ENCODE peak calls at places on chromosomes 11 and 22, in seven cellular contexts. C is mesenchymal stem cell, H is H1, F is H9, P is IMR-90, R is mesendoderm, O is trophoblast cell. Q is an unnamed sample.

GRCh38 chr22:41340357-41340756 is 39.0 kb downstream of the ZC3H7B start:
- DNase-seq in C (no peak), H (no peak), F (no peak), P (no peak), R (no peak), O (no peak), Q (no peak)

GRCh38 chr11:114082767-114083181 is 23.3 kb downstream of the ZBTB16 start:
- DNase-seq in C (no peak), H (no peak), F (no peak), P (no peak), R (no peak), O (no peak), Q (no peak)

GRCh38 chr11:1889941-1890855 is 1.5 kb downstream of the PRR33 start:
- DNase-seq in C (no peak), H (no peak), F (no peak), P (no peak), R (no peak), O (no peak), Q (no peak)

GRCh38 chr22:26330971-26331625 is 98.0 kb upstream of the ASPHD2 start:
- DNase-seq in C (peak), H (peak), F (peak), P (peak), R (peak), O (peak), Q (peak)

GRCh38 chr11:14902650-14903350 is 10.8 kb upstream of the CYP2R1 start:
- DNase-seq in C (peak), H (no peak), F (no peak), P (peak), R (peak), O (peak), Q (no peak)

GRCh38 chr22:20166703-20167102 is 15.8 kb upstream of the CCDC188 start:
- DNase-seq in C (no peak), H (no peak), F (no peak), P (no peak), R (no peak), O (no peak), Q (no peak)

GRCh38 chr22:41563051-41563711 is 2.4 kb downstream of the CSDC2 start:
- DNase-seq in C (peak), H (no peak), F (peak), P (peak), R (peak), O (no peak), Q (no peak)

GRCh38 chr22:33746501-33746928 is 173.8 kb downstream of the LARGE1 start:
- DNase-seq in C (no peak), H (no peak), F (no peak), P (no peak), R (no peak), O (no peak), Q (no peak)

GRCh38 chr11:78647986-78648875 is 73.6 kb upstream of the NARS2 start:
- DNase-seq in C (no peak), H (no peak), F (no peak), P (no peak), R (peak), O (peak), Q (no peak)

GRCh38 chr11:106306942-106307341 is 229.5 kb downstream of the AASDHPPT start:
- DNase-seq in C (no peak), H (no peak), F (no peak), P (no peak), R (no peak), O (no peak), Q (no peak)

GRCh38 chr22:41596776-41597634 is 7.4 kb upstream of the PMM1 start:
- DNase-seq in C (peak), H (peak), F (peak), P (peak), R (peak), O (peak), Q (peak)

GRCh38 chr22:25390297-25391240 is 171.1 kb downstream of the CRYBB2 start:
- DNase-seq in C (no peak), H (no peak), F (no peak), P (no peak), R (no peak), O (no peak), Q (no peak)

GRCh38 chr22:42369250-42370041 is 62.8 kb downstream of the NFAM1 start:
- DNase-seq in C (peak), H (peak), F (peak), P (peak), R (peak), O (peak), Q (peak)

GRCh38 chr11:34266987-34267386 is 90.8 kb downstream of the ABTB2 start:
- DNase-seq in C (no peak), H (no peak), F (no peak), P (no peak), R (no peak), O (no peak), Q (no peak)

GRCh38 chr11:20077973-20078372 is 82.3 kb downstream of the DBX1 start:
- DNase-seq in C (no peak), H (no peak), F (no peak), P (no peak), R (no peak), O (peak), Q (no peak)

GRCh38 chr22:40182231-40182835 is 4.6 kb downstream of the TNRC6B start:
- DNase-seq in C (peak), H (no peak), F (no peak), P (no peak), R (no peak), O (no peak), Q (no peak)

GRCh38 chr22:39244496-39245129 is at the start of gene PDGFB:
- DNase-seq in C (peak), H (no peak), F (no peak), P (no peak), R (peak), O (peak), Q (no peak)

GRCh38 chr11:19652976-19653375 is 59.7 kb upstream of the NAV2 start:
- DNase-seq in C (no peak), H (no peak), F (no peak), P (no peak), R (no peak), O (no peak), Q (no peak)

GRCh38 chr11:77064648-77065217 is 2.0 kb upstream of the CAPN5 start:
- DNase-seq in C (no peak), H (no peak), F (no peak), P (no peak), R (no peak), O (no peak), Q (no peak)

GRCh38 chr11:69472053-69472765 is 9.3 kb upstream of the LINC01488 start:
- DNase-seq in C (no peak), H (no peak), F (no peak), P (no peak), R (no peak), O (no peak), Q (no peak)

GRCh38 chr11:35393093-35393492 is 26.3 kb downstream of the SLC1A2 start:
- DNase-seq in C (no peak), H (no peak), F (no peak), P (peak), R (no peak), O (no peak), Q (no peak)

GRCh38 chr11:114283422-114283821 is 12.8 kb upstream of the NNMT start:
- DNase-seq in C (no peak), H (no peak), F (no peak), P (no peak), R (no peak), O (no peak), Q (no peak)

GRCh38 chr11:8766043-8766992 is 83.7 kb downstream of the RPL27A start:
- DNase-seq in C (no peak), H (no peak), F (peak), P (peak), R (peak), O (no peak), Q (peak)

GRCh38 chr11:76744186-76745058 is 38.7 kb upstream of the TSKU start:
- DNase-seq in C (peak), H (no peak), F (no peak), P (peak), R (no peak), O (no peak), Q (no peak)

GRCh38 chr22:40560551-40560950 is 76.0 kb downstream of the MRTFA start:
- DNase-seq in C (no peak), H (no peak), F (no peak), P (peak), R (no peak), O (peak), Q (no peak)

GRCh38 chr11:16883179-16883578 is 131.0 kb downstream of the PLEKHA7 start:
- DNase-seq in C (no peak), H (no peak), F (no peak), P (no peak), R (peak), O (peak), Q (no peak)

GRCh38 chr11:112655386-112655785 is 305.8 kb upstream of the NCAM1 start:
- DNase-seq in C (peak), H (no peak), F (no peak), P (peak), R (peak), O (no peak), Q (no peak)

GRCh38 chr11:44199298-44199697 is 103.8 kb downstream of the EXT2 start:
- DNase-seq in C (no peak), H (no peak), F (peak), P (no peak), R (no peak), O (no peak), Q (no peak)

GRCh38 chr11:66492161-66492865 is 12.1 kb downstream of the DPP3 start:
- DNase-seq in C (no peak), H (no peak), F (no peak), P (no peak), R (no peak), O (no peak), Q (no peak)

GRCh38 chr22:21904250-21904789 is 36.9 kb upstream of the MAPK1 start:
- DNase-seq in C (no peak), H (no peak), F (no peak), P (no peak), R (no peak), O (no peak), Q (no peak)

GRCh38 chr22:21896951-21897513 is 29.6 kb upstream of the MAPK1 start:
- DNase-seq in C (no peak), H (no peak), F (no peak), P (no peak), R (no peak), O (no peak), Q (no peak)

GRCh38 chr22:21902296-21903087 is 35.0 kb upstream of the MAPK1 start:
- DNase-seq in C (no peak), H (no peak), F (no peak), P (no peak), R (no peak), O (peak), Q (no peak)

DNA sequence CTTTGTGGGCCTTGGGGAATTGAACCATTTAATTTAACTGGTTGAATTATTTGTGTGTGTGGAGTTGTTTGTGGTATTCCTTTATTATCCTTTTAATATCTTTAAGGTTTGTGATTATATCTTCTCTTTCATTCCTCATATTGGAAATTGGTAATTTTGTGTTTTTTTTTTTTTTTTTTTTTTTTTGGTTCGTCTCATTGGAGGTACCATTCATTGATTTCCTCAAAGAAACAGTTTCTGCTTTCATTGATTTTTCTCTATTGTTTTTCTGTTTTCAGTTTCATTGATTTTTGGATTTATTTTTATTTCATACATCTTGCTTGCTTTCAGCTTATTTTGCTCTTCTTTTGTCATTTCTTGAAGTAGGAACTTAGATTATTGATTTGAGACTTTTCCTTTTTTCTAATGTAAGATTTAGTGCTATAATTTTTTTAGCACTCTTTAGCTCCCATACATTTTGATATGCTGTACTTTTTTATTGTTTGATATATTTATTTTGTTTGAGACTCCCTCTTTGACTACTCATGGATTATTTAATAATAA is 31.0 kb upstream of the MAPK1 start:
- DNase-seq in C (no peak), H (no peak), F (no peak), P (no peak), R (no peak), O (no peak), Q (no peak)
- H2AK5ac ChIP-seq in C (no peak), H (no peak), F (no peak), P (no peak), R (no peak), O (no peak), Q (no peak)

DNA sequence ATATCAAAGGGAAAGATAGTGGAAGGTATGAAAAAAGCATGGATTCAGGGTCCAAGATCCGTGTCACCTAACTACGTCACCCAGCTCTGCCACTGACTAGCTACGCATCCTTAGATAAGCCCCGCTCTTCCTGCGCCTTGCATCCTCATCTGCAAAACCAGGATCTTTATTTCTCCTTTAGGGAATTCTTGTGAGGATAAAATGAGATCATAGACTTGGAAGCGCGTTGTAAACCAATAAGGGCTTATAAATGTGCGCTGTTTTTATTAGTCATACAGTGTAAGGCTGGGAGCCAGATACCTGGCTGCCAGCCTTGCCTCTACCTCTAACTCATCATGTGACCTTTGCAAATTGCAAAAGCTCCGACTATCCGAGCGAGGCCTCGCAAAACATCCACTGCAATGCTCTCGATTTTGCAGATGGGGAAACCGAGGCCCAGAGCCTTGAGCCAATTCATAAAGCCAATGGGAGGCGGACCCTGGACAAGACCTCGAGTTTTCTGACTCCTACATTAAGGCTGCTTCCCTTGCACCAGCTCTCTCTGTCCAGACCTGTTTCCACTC is 753 bp downstream of the PRPF19 start:
- DNase-seq in C (peak), H (no peak), F (no peak), P (peak), R (peak), O (peak), Q (no peak)
- H2AK5ac ChIP-seq in C (no peak), H (no peak), F (no peak), P (peak), R (no peak), O (peak), Q (no peak)

DNA sequence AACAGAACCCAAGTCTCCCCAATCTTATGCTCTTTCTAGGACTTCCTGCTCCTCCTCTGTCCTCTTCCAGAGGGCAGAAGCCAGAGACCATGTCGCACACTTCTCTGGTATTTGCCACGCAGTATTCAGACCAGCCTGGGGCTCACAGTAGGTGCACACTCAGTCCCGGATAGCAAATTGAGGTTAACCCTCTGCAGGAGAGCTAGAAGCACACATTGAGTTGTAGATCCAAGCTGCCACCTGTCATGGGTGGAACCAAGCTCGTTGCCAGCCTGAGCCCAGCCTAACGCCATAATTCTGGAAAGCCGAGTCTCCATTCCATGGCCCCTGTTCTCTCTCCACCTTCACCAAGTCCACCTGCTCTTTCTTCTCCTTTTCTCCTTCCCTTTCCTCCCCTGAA is 562.1 kb downstream of the BUD13 start:
- DNase-seq in C (no peak), H (no peak), F (no peak), P (no peak), R (no peak), O (no peak), Q (no peak)
- H2AK5ac ChIP-seq in C (no peak), H (no peak), F (no peak), P (no peak), R (no peak), O (no peak), Q (no peak)

GRCh38 chr11:134359646-134360045 is 27.9 kb downstream of the GLB1L2 start:
- DNase-seq in C (no peak), H (no peak), F (no peak), P (no peak), R (no peak), O (no peak), Q (no peak)
- H2AK5ac ChIP-seq in C (no peak), H (no peak), F (no peak), P (no peak), R (no peak), O (no peak), Q (peak)

DNA sequence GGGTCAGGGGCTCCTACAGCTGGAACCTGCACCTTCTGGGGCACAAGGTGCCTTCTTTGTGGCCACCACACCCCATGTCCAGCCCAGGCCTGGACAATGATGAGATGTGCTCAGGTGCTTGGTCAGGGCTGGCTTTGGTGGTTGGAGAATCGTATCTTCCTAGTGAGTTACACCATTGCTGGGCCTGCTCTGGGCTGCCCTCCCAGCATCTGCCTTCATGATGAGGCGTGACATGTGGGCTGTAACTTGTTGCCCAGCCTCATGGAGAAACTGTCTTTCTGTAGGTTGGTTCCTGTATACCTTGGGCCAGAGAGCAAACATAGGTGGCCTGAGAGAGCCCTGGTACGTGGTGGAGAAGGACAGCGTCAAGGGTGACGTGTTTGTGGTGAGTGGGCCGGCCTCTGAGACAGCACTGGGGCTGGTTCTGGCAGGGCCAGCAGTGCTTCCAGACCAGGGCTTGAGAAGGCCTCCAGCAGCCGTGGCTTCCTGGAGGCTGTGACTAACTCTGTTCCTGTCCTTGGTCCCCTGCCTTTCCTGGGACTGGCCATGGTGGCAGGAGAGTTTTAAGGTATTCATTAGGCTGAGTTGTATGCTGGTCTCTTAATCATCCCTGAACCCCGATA is 18.1 kb downstream of the TRMU start:
- DNase-seq in C (no peak), H (no peak), F (no peak), P (no peak), R (no peak), O (no peak), Q (no peak)
- H2AK5ac ChIP-seq in C (peak), H (no peak), F (no peak), P (no peak), R (no peak), O (no peak), Q (no peak)

DNA sequence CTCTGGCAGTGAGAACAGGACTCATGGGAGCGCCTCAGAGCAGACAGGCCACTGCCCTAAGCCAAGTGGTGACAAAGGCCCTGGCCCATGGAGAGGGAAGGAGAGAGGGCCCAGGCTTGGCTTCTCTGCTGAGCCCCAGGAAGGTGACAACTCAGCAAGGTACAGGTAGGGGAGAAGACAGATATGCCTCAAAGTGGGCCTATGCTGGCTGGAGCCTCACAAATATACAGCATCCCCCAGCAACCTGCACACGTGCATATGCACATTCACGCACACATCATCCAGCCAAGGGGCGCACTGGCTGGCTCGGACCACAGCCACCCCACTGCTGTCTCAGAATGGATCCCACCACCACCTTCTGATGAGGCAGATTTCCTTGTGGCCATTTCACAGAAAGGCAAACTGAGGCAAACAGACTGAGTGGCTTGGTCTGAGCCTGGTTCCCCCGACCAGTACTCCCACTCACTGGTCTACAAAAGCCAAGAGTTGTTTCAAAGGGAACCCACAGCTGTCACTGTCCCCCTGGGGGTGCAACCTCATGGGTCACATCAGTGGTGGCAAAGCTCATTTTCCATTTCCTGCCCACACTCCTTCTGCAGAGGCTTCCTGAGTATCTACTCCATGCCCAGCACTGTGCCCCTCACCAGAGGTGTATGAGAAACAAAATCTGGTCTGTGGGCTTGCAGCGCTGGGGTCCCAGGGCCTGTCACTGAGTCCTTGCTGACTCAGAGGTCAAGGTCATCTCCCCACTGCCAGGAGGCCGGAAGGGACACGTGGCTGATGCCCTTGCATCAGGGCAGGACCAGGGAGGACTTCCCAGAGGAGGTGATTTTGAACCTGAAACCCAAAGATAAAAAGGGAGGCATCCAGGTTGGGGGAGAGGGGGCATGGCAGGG is 67.3 kb upstream of the PRR5 start:
- DNase-seq in C (no peak), H (no peak), F (no peak), P (no peak), R (no peak), O (no peak), Q (no peak)
- H2AK5ac ChIP-seq in C (no peak), H (no peak), F (no peak), P (no peak), R (no peak), O (no peak), Q (no peak)

GRCh38 chr11:18061351-18061750 is 15.3 kb upstream of the TPH1 start:
- DNase-seq in C (no peak), H (no peak), F (no peak), P (no peak), R (no peak), O (no peak), Q (no peak)
- H2AK5ac ChIP-seq in C (no peak), H (no peak), F (no peak), P (no peak), R (no peak), O (no peak), Q (no peak)

DNA sequence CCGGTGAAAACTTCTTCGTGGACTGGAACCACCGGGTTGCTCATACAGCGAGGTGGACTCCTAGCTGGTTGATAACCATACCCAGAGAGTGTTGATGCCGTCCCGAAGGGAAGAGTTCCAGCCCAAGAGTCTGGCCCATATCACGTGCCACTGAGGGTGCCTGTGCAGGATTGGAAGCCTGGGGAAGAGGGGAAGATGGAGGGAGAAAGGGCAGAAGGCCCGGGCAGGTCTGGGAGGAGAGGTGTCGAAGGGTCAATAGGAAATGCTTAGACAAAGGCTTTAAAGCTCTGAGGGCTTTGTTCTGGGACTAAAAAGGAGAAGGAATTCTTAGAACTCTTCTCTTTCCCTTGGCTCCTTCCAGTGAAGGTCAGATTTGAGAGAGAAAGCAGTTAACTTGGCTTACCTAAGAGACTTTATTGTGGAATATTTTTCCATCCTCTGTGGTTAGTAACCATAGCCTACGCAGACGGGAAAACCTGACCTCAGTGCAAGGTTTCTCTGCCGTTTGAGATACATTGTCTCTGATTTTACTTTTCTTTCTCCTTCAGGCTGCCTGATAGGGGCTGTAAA is 70.5 kb downstream of the JAM3 start:
- DNase-seq in C (no peak), H (no peak), F (no peak), P (no peak), R (no peak), O (no peak), Q (no peak)
- H2AK5ac ChIP-seq in C (no peak), H (no peak), F (no peak), P (no peak), R (no peak), O (no peak), Q (no peak)